ENCODE peak calls at places on chromosomes 7 and 10, in nine cellular contexts. W, B, A, F, Y, U, G, E and V are unnamed samples. For H3K4me1, the result is how much of the 10 kb centered on the place peaks cover.

GRCh38 chr10:51001587-51001986 is 72.7 kb upstream of the PRKG1 start:
- DNase-seq in B (no peak), G (no peak), U (no peak), W (no peak), Y (no peak), A (no peak), F (no peak), E (peak), V (peak)

GRCh38 chr7:24701232-24701898 is 55.9 kb downstream of the GSDME start:
- DNase-seq in A (peak), F (no peak), B (no peak), G (no peak), U (no peak), W (peak), Y (no peak), E (no peak), V (peak)

GRCh38 chr7:106959753-106960152 is 84.8 kb upstream of the PRKAR2B start:
- DNase-seq in W (no peak), F (no peak), E (peak), B (no peak), G (no peak), Y (no peak), A (no peak), U (no peak), V (peak)

GRCh38 chr7:77434570-77434969 is 18.4 kb upstream of the GSAP start:
- DNase-seq in A (peak), F (no peak), E (no peak), G (no peak), W (no peak), Y (no peak), U (no peak), B (no peak), V (no peak)

GRCh38 chr10:110336111-110336721 is 31.5 kb upstream of the SMNDC1 start:
- DNase-seq in F (no peak), Y (no peak), G (no peak), E (peak), A (peak), U (no peak), B (no peak), W (no peak), V (peak)

GRCh38 chr7:151187409-151188251 is 580 bp upstream of the ASB10 start:
- DNase-seq in F (no peak), B (no peak), Y (peak), W (no peak), E (no peak), G (no peak), A (no peak), U (no peak), V (no peak)

GRCh38 chr10:128324058-128324457 is 197.8 kb upstream of the MKI67 start:
- DNase-seq in U (no peak), G (peak), E (peak), W (peak), F (no peak), Y (peak), B (no peak), A (no peak), V (peak)

GRCh38 chr10:116608683-116609594 is 11.8 kb upstream of the PNLIPRP2 start:
- DNase-seq in A (no peak), F (no peak), W (no peak), E (peak), G (no peak), Y (no peak), B (no peak), U (no peak), V (no peak)

GRCh38 chr10:57973451-57973850 is 294.2 kb downstream of the IPMK start:
- DNase-seq in Y (no peak), U (no peak), G (no peak), W (no peak), B (no peak), A (peak), E (no peak), F (no peak), V (no peak)

GRCh38 chr7:148664319-148664718 is 34.4 kb upstream of the CUL1 start:
- DNase-seq in F (no peak), E (no peak), B (no peak), Y (peak), U (no peak), G (peak), A (peak), W (no peak), V (peak)

GRCh38 chr10:61097026-61097425 is 153.0 kb upstream of the RHOBTB1 start:
- DNase-seq in A (no peak), G (no peak), B (no peak), U (no peak), W (no peak), F (no peak), Y (no peak), E (no peak), V (no peak)

GRCh38 chr10:126924180-126924914 is 19.1 kb downstream of the DOCK1 start:
- DNase-seq in B (no peak), W (no peak), Y (no peak), E (no peak), U (no peak), F (no peak), A (no peak), G (no peak), V (no peak)

GRCh38 chr10:90742189-90742588 is 115.7 kb downstream of the HTR7 start:
- DNase-seq in F (no peak), W (no peak), U (no peak), Y (no peak), B (no peak), E (no peak), G (no peak), A (peak), V (no peak)

GRCh38 chr10:16948335-16948734 is 131.1 kb upstream of the RSU1 start:
- DNase-seq in Y (no peak), B (no peak), U (no peak), E (no peak), A (no peak), F (no peak), W (no peak), G (no peak), V (no peak)

GRCh38 chr7:1229956-1230355 is 2.7 kb upstream of the UNCX start:
- DNase-seq in A (no peak), F (no peak), E (peak), Y (no peak), G (no peak), B (no peak), U (no peak), W (no peak), V (peak)

GRCh38 chr7:7157887-7158271 is 24.5 kb upstream of the C1GALT1 start:
- DNase-seq in F (no peak), U (no peak), W (no peak), B (no peak), G (no peak), E (no peak), A (peak), Y (no peak), V (peak)

GRCh38 chr10:4074559-4075407 is 289.8 kb upstream of the KLF6 start:
- DNase-seq in B (no peak), Y (peak), W (no peak), E (no peak), A (peak), G (no peak), F (no peak), U (no peak), V (peak)

GRCh38 chr7:30702200-30702599 is 19.9 kb upstream of the CRHR2 start:
- DNase-seq in F (no peak), Y (no peak), W (no peak), E (no peak), A (no peak), B (no peak), G (no peak), U (no peak), V (no peak)

GRCh38 chr10:80186364-80187012 is 18.8 kb downstream of the ANXA11 start:
- DNase-seq in A (no peak), U (no peak), B (no peak), G (no peak), W (no peak), E (no peak), Y (peak), F (no peak), V (no peak)

GRCh38 chr7:111459757-111460280 is 102.5 kb downstream of the IMMP2L start:
- DNase-seq in G (no peak), A (peak), E (no peak), W (no peak), F (no peak), U (no peak), B (no peak), Y (no peak), V (peak)

GRCh38 chr10:80462277-80462985 is 8.3 kb downstream of the TSPAN14 start:
- DNase-seq in B (no peak), G (peak), E (no peak), W (no peak), Y (no peak), A (peak), F (no peak), U (no peak), V (no peak)

GRCh38 chr7:131011437-131011752 is 277.4 kb upstream of the KLF14 start:
- DNase-seq in B (no peak), F (peak), W (no peak), E (no peak), A (no peak), G (no peak), U (no peak), Y (no peak), V (no peak)

GRCh38 chr7:31160956-31161355 is 108.8 kb downstream of the ADCYAP1R1 start:
- DNase-seq in A (no peak), F (no peak), B (no peak), Y (no peak), G (no peak), E (no peak), W (no peak), U (no peak), V (no peak)

GRCh38 chr10:31490858-31491504 is 172.0 kb downstream of the ZEB1 start:
- DNase-seq in Y (no peak), G (no peak), U (no peak), B (peak), W (no peak), E (peak), A (peak), F (no peak), V (peak)
- TF ChIP-seq CTCF in Y (peak), G (peak), U (peak), B (peak), W (peak), E (peak), A (peak), F (peak), V (peak)

GRCh38 chr7:44277851-44278250 is 47.5 kb downstream of the CAMK2B start:
- DNase-seq in U (peak), B (no peak), G (no peak), E (no peak), A (peak), W (no peak), F (no peak), Y (peak), V (no peak)
- H3K4me1 ChIP-seq in U (under half), B (under half), G (under half), E (under half), A (under half), W (under half), F (under half), Y (under half), V (under half)

GRCh38 chr7:27192546-27193334 is 7.2 kb downstream of the HOXA13 start:
- DNase-seq in W (peak), Y (no peak), F (no peak), G (peak), U (peak), E (peak), A (no peak), B (no peak), V (no peak)
- H3K4me3 ChIP-seq in W (peak), Y (peak), F (no peak), G (peak), U (peak), E (no peak), A (peak), B (no peak), V (no peak)

DNA sequence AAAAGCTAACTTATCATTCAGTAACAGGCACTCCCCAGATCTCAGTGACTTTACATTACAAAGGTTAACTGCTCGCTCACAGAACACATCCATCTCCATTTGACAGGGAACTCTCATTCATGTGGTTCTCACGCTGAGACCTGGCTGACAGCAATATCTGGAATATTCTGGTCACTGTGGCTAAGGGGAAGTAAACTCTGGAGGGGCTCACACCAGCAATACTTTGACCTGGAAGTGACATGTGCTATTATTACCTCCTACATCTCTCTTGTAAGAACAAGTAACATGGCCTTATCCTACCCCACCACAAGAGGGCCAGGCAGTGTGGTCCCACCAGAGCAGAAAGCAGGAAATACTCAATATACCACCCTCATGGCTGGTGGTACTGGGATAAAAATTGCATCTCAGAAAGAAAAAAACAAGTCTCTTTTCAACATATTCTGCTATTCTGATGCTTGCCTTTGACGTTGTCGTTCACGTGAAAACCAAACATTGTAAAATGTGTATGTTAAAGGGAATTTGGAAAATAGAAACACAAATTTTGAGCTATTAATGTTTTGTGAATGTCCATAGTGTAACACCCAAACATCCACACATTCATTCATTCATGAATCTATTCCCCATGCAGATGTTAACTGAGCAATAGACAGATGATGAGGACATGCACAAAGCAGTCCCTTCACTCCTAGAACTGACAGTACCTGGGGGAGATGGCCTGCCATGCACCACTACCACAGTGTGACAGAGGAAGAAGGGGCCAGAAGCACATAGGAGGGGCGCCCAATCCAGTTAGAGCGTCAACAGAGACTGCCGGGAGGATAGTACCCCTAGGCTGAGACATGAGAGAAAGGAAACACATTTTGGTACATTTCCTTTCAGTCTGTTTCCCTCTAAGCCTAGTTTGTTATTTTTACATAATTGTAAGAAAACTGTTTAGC is 166.0 kb upstream of the SP4 start:
- DNase-seq in Y (no peak), E (peak), U (no peak), B (no peak), G (no peak), A (peak), W (no peak), F (no peak), V (peak)
- TF ChIP-seq CTCF in Y (peak), E (peak), U (peak), B (peak), G (no peak), A (peak), W (peak), F (no peak), V (peak)

GRCh38 chr10:86699541-86699940 is 31.2 kb downstream of the LDB3 start:
- DNase-seq in B (no peak), W (no peak), A (no peak), G (no peak), E (no peak), U (no peak), Y (no peak), F (no peak), V (no peak)

GRCh38 chr10:86703176-86703575 is 34.9 kb downstream of the LDB3 start:
- DNase-seq in E (no peak), G (no peak), B (no peak), U (no peak), W (no peak), Y (peak), F (no peak), A (no peak), V (no peak)

GRCh38 chr10:86699991-86700840 is 31.9 kb downstream of the LDB3 start:
- DNase-seq in B (no peak), W (no peak), U (no peak), G (no peak), A (no peak), E (no peak), Y (no peak), F (no peak), V (no peak)

GRCh38 chr10:86699125-86699524 is 30.8 kb downstream of the LDB3 start:
- DNase-seq in G (no peak), B (no peak), F (no peak), U (peak), E (no peak), Y (no peak), A (no peak), W (no peak), V (no peak)

GRCh38 chr10:86700851-86701617 is 32.7 kb downstream of the LDB3 start:
- DNase-seq in U (no peak), W (no peak), B (no peak), A (no peak), Y (no peak), E (no peak), F (no peak), G (no peak), V (no peak)
- H3K4me1 ChIP-seq in U (under half), W (under half), B (under half), A (under half), Y (under half), E (under half), F (under half), G (under half), V (under half)

GRCh38 chr10:113062977-113063967 is 113.2 kb downstream of the TCF7L2 start:
- DNase-seq in Y (no peak), G (no peak), U (no peak), E (peak), W (no peak), A (peak), B (no peak), F (no peak), V (peak)

GRCh38 chr10:113061054-113061430 is 111.0 kb downstream of the TCF7L2 start:
- DNase-seq in B (no peak), E (no peak), G (no peak), F (no peak), W (no peak), U (no peak), Y (no peak), A (no peak), V (no peak)

GRCh38 chr10:113059001-113059780 is 109.1 kb downstream of the TCF7L2 start:
- DNase-seq in W (no peak), A (peak), Y (no peak), E (peak), B (no peak), U (no peak), G (peak), F (no peak), V (no peak)

GRCh38 chr10:113058175-113058961 is 108.3 kb downstream of the TCF7L2 start:
- DNase-seq in A (peak), W (no peak), F (no peak), G (no peak), U (no peak), Y (no peak), E (peak), B (no peak), V (peak)

GRCh38 chr10:113060221-113061053 is 110.4 kb downstream of the TCF7L2 start:
- DNase-seq in E (no peak), B (no peak), F (no peak), U (no peak), Y (peak), W (no peak), G (peak), A (no peak), V (no peak)
- H3K4me3 ChIP-seq in E (peak), B (no peak), F (no peak), U (peak), Y (peak), W (no peak), G (peak), A (no peak), V (no peak)

GRCh38 chr10:45809829-45810228 is 37.5 kb downstream of the AGAP4 start:
- DNase-seq in B (no peak), W (no peak), U (no peak), F (no peak), E (peak), Y (no peak), A (peak), G (no peak), V (peak)
- TF ChIP-seq CTCF in B (no peak), W (peak), U (no peak), F (no peak), E (peak), Y (no peak), A (peak), G (no peak), V (peak)

GRCh38 chr10:114523876-114524275 is 119.6 kb upstream of the AFAP1L2 start:
- DNase-seq in W (no peak), E (no peak), G (no peak), B (no peak), U (no peak), Y (no peak), F (no peak), A (no peak), V (no peak)
- H3K4me1 ChIP-seq in W (under half), E (half or more), G (under half), B (half or more), U (half or more), Y (half or more), F (under half), A (under half), V (under half)

GRCh38 chr7:27105161-27106122 is 3.0 kb upstream of the HOXA2 start:
- DNase-seq in Y (no peak), B (no peak), G (no peak), W (no peak), F (no peak), U (no peak), A (peak), E (no peak), V (no peak)

GRCh38 chr7:27107391-27107900 is 5.0 kb upstream of the HOXA2 start:
- DNase-seq in E (no peak), U (no peak), A (peak), W (no peak), F (no peak), B (no peak), G (no peak), Y (no peak), V (no peak)

GRCh38 chr7:27107901-27108381 is 5.5 kb upstream of the HOXA2 start:
- DNase-seq in G (no peak), A (peak), F (no peak), B (no peak), Y (no peak), E (no peak), U (peak), W (no peak), V (no peak)

GRCh38 chr7:27106906-27107250 is 4.4 kb upstream of the HOXA2 start:
- DNase-seq in E (no peak), A (no peak), B (no peak), W (no peak), Y (no peak), F (no peak), G (no peak), U (no peak), V (no peak)

GRCh38 chr7:27106181-27106905 is 3.9 kb upstream of the HOXA2 start:
- DNase-seq in A (peak), E (peak), G (no peak), Y (no peak), W (no peak), B (no peak), F (no peak), U (peak), V (peak)
- H3K4me3 ChIP-seq in A (peak), E (no peak), G (no peak), Y (peak), W (no peak), B (no peak), F (peak), U (peak), V (no peak)

GRCh38 chr10:79158004-79158340 is 89.2 kb downstream of the ZMIZ1 start:
- DNase-seq in A (no peak), Y (no peak), G (no peak), F (no peak), E (no peak), U (no peak), W (no peak), B (no peak), V (no peak)

GRCh38 chr10:79153753-79154152 is 85.0 kb downstream of the ZMIZ1 start:
- DNase-seq in W (no peak), Y (peak), F (no peak), E (no peak), B (no peak), G (peak), A (no peak), U (no peak), V (no peak)

GRCh38 chr10:79158402-79159097 is 89.8 kb downstream of the ZMIZ1 start:
- DNase-seq in A (no peak), F (no peak), U (no peak), Y (no peak), B (no peak), W (no peak), E (no peak), G (no peak), V (no peak)

GRCh38 chr10:79156334-79157274 is 87.8 kb downstream of the ZMIZ1 start:
- DNase-seq in G (no peak), E (no peak), A (no peak), F (no peak), U (no peak), B (no peak), W (no peak), Y (no peak), V (no peak)

DNA sequence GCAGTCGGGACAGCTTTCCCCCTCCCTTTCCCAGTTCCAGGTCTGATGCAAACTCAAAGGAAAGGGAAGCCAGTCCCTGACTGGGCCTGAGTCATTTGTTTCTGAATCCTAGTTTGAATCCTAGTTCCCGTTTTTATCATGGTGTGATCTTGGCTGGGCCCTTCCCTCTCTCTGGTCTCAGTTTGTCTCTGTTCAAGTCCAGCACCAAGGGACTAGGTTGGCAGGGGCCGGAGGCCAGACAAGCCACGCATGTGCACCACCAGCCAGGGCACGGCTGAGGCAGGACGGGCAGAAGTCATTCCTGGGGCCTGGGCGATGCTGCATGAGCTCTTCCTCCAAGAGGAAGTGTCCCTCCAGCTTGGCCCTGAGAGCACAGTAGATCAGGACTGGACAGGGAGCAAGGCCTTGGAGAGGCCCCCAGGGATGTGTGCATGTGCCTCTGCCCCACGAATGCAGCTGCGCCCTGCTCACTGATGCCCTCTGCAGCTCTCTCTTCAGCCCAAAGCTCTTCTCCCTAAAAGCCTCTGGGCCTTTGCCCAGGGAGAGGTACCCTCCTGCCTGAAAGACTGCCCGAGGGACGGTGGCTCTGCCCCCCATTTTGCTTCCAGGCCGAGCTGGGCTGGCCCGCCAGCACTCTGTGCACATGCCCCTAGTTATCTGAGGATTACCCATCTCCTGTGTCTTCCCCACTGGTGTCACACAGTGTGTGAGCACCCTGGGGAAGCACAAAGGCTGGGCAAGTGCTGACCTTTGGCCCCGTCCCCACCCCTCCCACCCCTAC is 86.7 kb downstream of the ZMIZ1 start:
- DNase-seq in W (no peak), U (no peak), G (peak), F (no peak), E (no peak), B (no peak), A (peak), Y (peak), V (peak)
- TF ChIP-seq CTCF in W (no peak), U (no peak), G (no peak), F (no peak), E (no peak), B (no peak), A (peak), Y (peak), V (peak)